ENCODE peak calls at places on chromosomes 16 and 17, in seven cellular contexts. One of them, this sample, is unnamed.

GRCh38 chr16:48206594-48207242 is 37.4 kb upstream of the LONP2 start:
- DNase-seq in SK-N-SH: no peak
- DNase-seq in GM12891: no peak
- DNase-seq in H1: peak; percentile 17
- DNase-seq in HepG2: peak; percentile 69
- DNase-seq in GM12878: no peak
- DNase-seq in K562: no peak
- DNase-seq in this sample: no peak

GRCh38 chr16:19179890-19180490 is 11.9 kb downstream of the SYT17 start:
- DNase-seq in SK-N-SH: peak; percentile 72
- DNase-seq in GM12891: peak; percentile 70
- DNase-seq in H1: no peak
- DNase-seq in HepG2: peak; percentile 62
- DNase-seq in GM12878: no peak
- DNase-seq in K562: peak; percentile 81
- DNase-seq in this sample: peak; percentile 50

GRCh38 chr16:73996624-73997339 is 299.8 kb upstream of the PSMD7 start:
- DNase-seq in SK-N-SH: no peak
- DNase-seq in GM12891: no peak
- DNase-seq in H1: no peak
- DNase-seq in HepG2: peak; percentile 77
- DNase-seq in GM12878: no peak
- DNase-seq in K562: no peak
- DNase-seq in this sample: no peak

GRCh38 chr17:35906559-35907265 is 23.9 kb downstream of the RDM1 start:
- DNase-seq in SK-N-SH: no peak
- DNase-seq in GM12891: no peak
- DNase-seq in H1: no peak
- DNase-seq in HepG2: no peak
- DNase-seq in GM12878: no peak
- DNase-seq in K562: no peak
- DNase-seq in this sample: no peak

GRCh38 chr17:36074365-36074764 is 10.3 kb downstream of the CCL18 start:
- DNase-seq in SK-N-SH: no peak
- DNase-seq in GM12891: no peak
- DNase-seq in H1: no peak
- DNase-seq in HepG2: no peak
- DNase-seq in GM12878: peak; percentile 43
- DNase-seq in K562: no peak
- DNase-seq in this sample: no peak

GRCh38 chr17:66812571-66812970 is 22.3 kb upstream of the CACNG5 start:
- DNase-seq in SK-N-SH: no peak
- DNase-seq in GM12891: no peak
- DNase-seq in H1: no peak
- DNase-seq in HepG2: no peak
- DNase-seq in GM12878: no peak
- DNase-seq in K562: no peak
- DNase-seq in this sample: no peak

GRCh38 chr17:27455914-27456680 is at the start of gene KSR1:
- DNase-seq in SK-N-SH: peak; percentile 93
- DNase-seq in GM12891: peak; percentile 96
- DNase-seq in H1: peak; percentile 53
- DNase-seq in HepG2: peak; percentile 60
- DNase-seq in GM12878: no peak
- DNase-seq in K562: peak; percentile 92
- DNase-seq in this sample: peak; percentile 95

GRCh38 chr17:56975656-56976055 is 2.3 kb upstream of the SCPEP1 start:
- DNase-seq in SK-N-SH: no peak
- DNase-seq in GM12891: no peak
- DNase-seq in H1: no peak
- DNase-seq in HepG2: no peak
- DNase-seq in GM12878: no peak
- DNase-seq in K562: no peak
- DNase-seq in this sample: no peak

GRCh38 chr16:4369006-4369766 is 2.5 kb upstream of the VASN start:
- DNase-seq in SK-N-SH: peak; percentile 82
- DNase-seq in GM12891: no peak
- DNase-seq in H1: no peak
- DNase-seq in HepG2: no peak
- DNase-seq in GM12878: no peak
- DNase-seq in K562: no peak
- DNase-seq in this sample: no peak

GRCh38 chr17:8436169-8436932 is 667 bp downstream of the NDEL1 start:
- DNase-seq in SK-N-SH: peak; percentile 74
- DNase-seq in GM12891: peak; percentile 25
- DNase-seq in H1: no peak
- DNase-seq in HepG2: peak; percentile 37
- DNase-seq in GM12878: no peak
- DNase-seq in K562: peak; percentile 22
- DNase-seq in this sample: peak; percentile 39

GRCh38 chr17:29054835-29055234 is 11.9 kb downstream of the PIPOX start:
- DNase-seq in SK-N-SH: peak; percentile 78
- DNase-seq in GM12891: no peak
- DNase-seq in H1: no peak
- DNase-seq in HepG2: no peak
- DNase-seq in GM12878: no peak
- DNase-seq in K562: no peak
- DNase-seq in this sample: no peak

GRCh38 chr16:2043296-2043979 is 4.2 kb downstream of the NTHL1 start:
- DNase-seq in SK-N-SH: no peak
- DNase-seq in GM12891: no peak
- DNase-seq in H1: no peak
- DNase-seq in HepG2: no peak
- DNase-seq in GM12878: no peak
- DNase-seq in K562: no peak
- DNase-seq in this sample: no peak

GRCh38 chr16:64841071-64841470 is 280.8 kb downstream of the CDH11 start:
- DNase-seq in SK-N-SH: no peak
- DNase-seq in GM12891: no peak
- DNase-seq in H1: no peak
- DNase-seq in HepG2: no peak
- DNase-seq in GM12878: no peak
- DNase-seq in K562: no peak
- DNase-seq in this sample: no peak

GRCh38 chr17:42276359-42276608 is at the start of gene STAT5B:
- DNase-seq in SK-N-SH: peak; percentile 96
- DNase-seq in GM12891: peak; percentile 88
- DNase-seq in H1: no peak
- DNase-seq in HepG2: no peak
- DNase-seq in GM12878: no peak
- DNase-seq in K562: peak; percentile 92
- DNase-seq in this sample: peak; percentile 91

DNA sequence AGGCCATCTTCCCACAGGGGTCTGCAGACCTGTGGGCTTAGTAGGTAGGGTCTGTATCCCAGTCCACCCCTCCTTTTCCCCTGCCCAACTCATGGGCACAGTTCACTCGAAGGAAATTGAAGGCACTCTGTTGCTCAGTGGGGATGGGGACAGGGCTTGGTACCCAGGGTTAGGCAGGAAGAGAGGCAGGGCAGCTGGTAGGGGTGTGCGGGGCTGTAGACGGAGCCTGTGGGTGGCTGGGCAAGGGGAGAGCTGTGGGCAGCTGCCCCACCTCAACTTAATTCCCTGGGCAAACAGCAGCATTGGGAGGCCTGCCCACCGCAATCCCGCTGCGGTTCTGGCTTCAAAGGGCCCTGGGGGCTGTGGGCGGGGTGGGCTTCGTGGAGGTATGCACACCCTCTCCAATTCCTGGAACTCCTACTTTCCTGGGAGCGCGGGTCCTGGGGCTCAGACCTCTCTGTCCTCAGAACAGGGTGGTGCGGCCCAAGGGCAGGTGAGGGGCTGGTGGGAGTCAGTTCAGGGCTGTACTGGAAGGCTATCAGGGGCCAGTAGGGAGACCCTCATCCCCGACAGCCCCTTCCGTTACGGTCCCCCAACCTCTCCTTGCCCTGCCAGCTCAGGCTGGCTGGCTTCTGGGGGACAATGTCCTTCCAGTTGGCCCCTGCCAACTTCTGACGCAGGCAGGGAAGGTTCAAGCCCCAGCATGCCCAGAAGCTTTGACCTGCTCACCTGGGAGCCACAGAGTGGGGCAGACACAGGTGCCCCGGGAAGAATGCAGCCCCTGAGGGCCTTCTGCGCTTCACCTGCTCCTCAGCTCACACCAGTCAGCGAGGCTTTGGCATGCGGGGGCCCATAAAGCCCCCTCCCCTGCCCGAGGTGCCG is 9.1 kb downstream of the FOXJ1 start:
- DNase-seq in SK-N-SH: no peak
- DNase-seq in GM12891: no peak
- DNase-seq in H1: no peak
- DNase-seq in HepG2: peak; percentile 71
- DNase-seq in GM12878: no peak
- DNase-seq in K562: no peak
- DNase-seq in this sample: no peak
- TF ChIP-seq TAF1 in SK-N-SH: no peak
- TF ChIP-seq TAF1 in GM12891: no peak
- TF ChIP-seq TAF1 in H1: no peak
- TF ChIP-seq TAF1 in HepG2: no peak
- TF ChIP-seq TAF1 in GM12878: no peak
- TF ChIP-seq TAF1 in K562: no peak
- TF ChIP-seq TAF1 in this sample: no peak

DNA sequence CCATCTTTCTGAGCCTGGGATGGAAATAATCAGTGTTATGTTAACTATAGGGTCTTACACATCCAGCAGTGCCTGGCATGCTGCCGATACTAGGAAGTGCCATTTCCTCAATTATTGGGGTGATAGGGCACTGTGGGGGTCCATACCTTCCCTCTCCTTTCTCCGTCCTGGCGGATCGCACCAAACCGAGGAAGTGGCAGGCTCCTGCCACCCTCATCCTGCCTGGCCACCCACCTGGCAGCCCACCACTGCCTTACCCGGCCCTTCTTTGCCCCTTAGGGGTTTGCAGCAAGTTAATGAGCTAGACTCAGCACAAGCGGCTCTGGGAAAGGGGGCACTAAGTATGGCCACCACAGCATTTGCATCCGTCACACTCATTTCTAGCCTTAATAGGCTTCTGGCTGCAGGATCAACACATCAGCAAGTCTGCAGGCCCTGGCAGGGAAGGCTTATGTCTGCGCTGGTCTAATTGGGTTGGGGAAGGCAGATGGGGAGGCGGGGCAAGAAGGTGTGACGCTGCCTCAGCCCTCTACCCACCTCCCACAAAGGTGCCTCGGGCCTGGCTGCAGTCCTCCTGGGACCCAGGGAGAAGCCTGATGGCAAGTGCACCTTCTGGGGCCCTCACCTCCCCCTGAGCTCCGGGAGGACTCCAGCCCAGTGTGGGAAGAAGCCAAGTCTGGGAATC is 28.6 kb downstream of the DCAKD start:
- DNase-seq in SK-N-SH: no peak
- DNase-seq in GM12891: peak; percentile 65
- DNase-seq in H1: no peak
- DNase-seq in HepG2: no peak
- DNase-seq in GM12878: peak; percentile 45
- DNase-seq in K562: no peak
- DNase-seq in this sample: no peak
- TF ChIP-seq TAF1 in SK-N-SH: no peak
- TF ChIP-seq TAF1 in GM12891: no peak
- TF ChIP-seq TAF1 in H1: no peak
- TF ChIP-seq TAF1 in HepG2: no peak
- TF ChIP-seq TAF1 in GM12878: no peak
- TF ChIP-seq TAF1 in K562: no peak
- TF ChIP-seq TAF1 in this sample: no peak

DNA sequence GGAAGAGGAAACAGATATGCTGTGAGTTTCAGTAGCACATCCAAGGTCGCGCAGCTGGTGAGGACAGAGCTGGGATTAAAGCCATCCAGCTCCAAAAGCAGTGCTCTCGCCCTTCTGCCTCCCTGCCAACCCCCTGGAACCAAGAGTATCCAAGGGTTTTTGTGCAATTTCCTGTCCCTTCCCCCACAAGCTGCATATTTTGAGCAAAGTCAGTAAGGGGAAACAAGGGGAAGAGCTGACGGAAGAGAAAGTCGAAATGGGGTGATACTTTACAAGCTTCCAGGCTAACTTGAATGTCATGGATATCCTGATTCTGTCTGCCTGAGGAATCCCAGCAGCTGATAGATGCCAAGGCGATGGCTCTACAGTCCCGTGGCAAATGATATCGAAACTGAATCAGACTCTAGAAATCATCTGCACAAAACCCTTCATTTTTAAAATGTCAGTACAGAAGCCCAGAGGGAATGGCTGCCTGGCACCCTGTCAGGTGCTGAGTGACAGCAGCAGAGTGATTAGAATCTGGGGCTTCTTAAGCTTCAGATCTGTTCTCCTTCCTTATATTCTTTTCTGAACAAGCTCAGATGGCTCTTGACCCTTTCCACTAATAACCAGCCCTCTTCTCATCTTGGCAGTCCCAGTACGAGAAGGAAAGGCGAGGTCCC is 42.9 kb upstream of the TEKT3 start:
- DNase-seq in SK-N-SH: no peak
- DNase-seq in GM12891: no peak
- DNase-seq in H1: no peak
- DNase-seq in HepG2: no peak
- DNase-seq in GM12878: no peak
- DNase-seq in K562: no peak
- DNase-seq in this sample: no peak
- TF ChIP-seq TAF1 in SK-N-SH: no peak
- TF ChIP-seq TAF1 in GM12891: no peak
- TF ChIP-seq TAF1 in H1: no peak
- TF ChIP-seq TAF1 in HepG2: no peak
- TF ChIP-seq TAF1 in GM12878: no peak
- TF ChIP-seq TAF1 in K562: no peak
- TF ChIP-seq TAF1 in this sample: no peak

DNA sequence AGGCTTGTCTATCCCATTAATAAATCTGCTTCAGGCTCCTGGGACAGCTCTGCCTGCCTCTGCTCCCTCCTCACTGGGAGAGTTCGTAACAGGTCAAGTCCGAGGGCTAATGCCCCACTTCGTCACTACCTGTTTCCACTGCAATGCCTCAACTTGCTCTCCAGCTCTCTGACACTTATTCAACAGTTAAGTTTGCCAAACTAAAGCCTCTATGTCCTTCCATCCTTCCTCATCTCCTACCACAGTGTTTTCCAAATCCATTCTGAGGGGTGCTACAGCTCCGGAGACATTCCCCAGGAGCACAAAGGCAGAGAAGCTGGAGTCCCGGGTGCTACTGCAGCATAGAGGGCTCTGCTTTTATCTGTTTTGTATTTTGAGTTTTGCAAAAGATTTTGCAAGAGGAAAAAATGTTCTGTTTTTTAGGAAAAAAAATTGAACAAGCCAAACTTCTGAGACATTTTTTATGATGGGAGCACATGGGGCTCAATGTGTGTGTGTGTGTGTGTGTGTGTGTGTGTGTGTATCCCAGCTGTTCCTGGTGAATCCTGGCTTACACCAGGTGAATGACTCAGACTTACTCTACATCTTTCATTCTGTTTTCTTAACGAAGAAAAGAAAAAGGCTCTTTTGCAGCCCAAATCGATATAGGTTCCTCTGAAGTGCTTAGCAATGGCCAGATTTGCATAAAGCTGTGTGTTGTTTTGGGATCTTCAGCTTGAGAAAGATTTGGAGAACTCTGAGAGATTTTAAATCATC is 46.1 kb upstream of the MYOCD start:
- DNase-seq in SK-N-SH: no peak
- DNase-seq in GM12891: no peak
- DNase-seq in H1: no peak
- DNase-seq in HepG2: no peak
- DNase-seq in GM12878: no peak
- DNase-seq in K562: no peak
- DNase-seq in this sample: no peak
- TF ChIP-seq TAF1 in SK-N-SH: no peak
- TF ChIP-seq TAF1 in GM12891: no peak
- TF ChIP-seq TAF1 in H1: no peak
- TF ChIP-seq TAF1 in HepG2: no peak
- TF ChIP-seq TAF1 in GM12878: no peak
- TF ChIP-seq TAF1 in K562: no peak
- TF ChIP-seq TAF1 in this sample: no peak